ENCODE peak calls at places on chromosomes 5 and 9, in seven cellular contexts. Q is adrenal gland, C is mammary epithelial cell, M is IMR-90, D is thoracic aorta, Y is ovary, S is aorta. E is an unnamed sample.
A peak's percentile ranks its signal among the peaks of the same experiment; 100 is the strongest.

GRCh38 chr5:143472576-143472975 is 69.1 kb upstream of the NR3C1 start:
- DNase-seq in Y (no peak), C (no peak), D (no peak), M (peak; percentile 77), S (no peak), Q (no peak), E (no peak)

GRCh38 chr5:136396886-136397285 is 31.5 kb upstream of the TRPC7 start:
- DNase-seq in C (no peak), M (no peak), D (no peak), Y (no peak), S (no peak), Q (no peak), E (no peak)

GRCh38 chr9:468766-469496 is 254.3 kb downstream of the DOCK8 start:
- DNase-seq in D (no peak), Y (no peak), Q (no peak), C (no peak), M (no peak), S (no peak), E (no peak)

GRCh38 chr9:89455356-89455824 is 42.5 kb downstream of the SEMA4D start:
- DNase-seq in S (no peak), M (no peak), Y (no peak), D (no peak), C (no peak), Q (no peak), E (no peak)

GRCh38 chr5:131610198-131611063 is 24.6 kb downstream of the RAPGEF6 start:
- DNase-seq in Q (no peak), D (no peak), M (peak; percentile 95), S (no peak), Y (no peak), C (peak; percentile 70), E (no peak)

GRCh38 chr5:106940986-106941385 is 729.8 kb downstream of the EFNA5 start:
- DNase-seq in Y (no peak), S (no peak), M (no peak), C (no peak), D (no peak), Q (no peak), E (no peak)

GRCh38 chr9:131276891-131277672 is 772 bp upstream of the FAM78A start:
- DNase-seq in M (no peak), Q (no peak), C (no peak), S (no peak), Y (no peak), D (no peak), E (peak; percentile 35)

GRCh38 chr5:41071975-41072374 is 833 bp upstream of the MROH2B start:
- DNase-seq in Q (no peak), D (no peak), Y (no peak), S (no peak), C (peak; percentile 40), M (peak; percentile 83), E (no peak)

GRCh38 chr5:67732921-67733320 is 482.6 kb upstream of the PIK3R1 start:
- DNase-seq in D (no peak), S (no peak), Q (no peak), C (no peak), Y (no peak), M (no peak), E (no peak)

GRCh38 chr9:97900738-97901565 is 21.3 kb downstream of the TRMO start:
- DNase-seq in C (peak; percentile 36), D (no peak), S (no peak), Y (no peak), Q (no peak), M (peak; percentile 55), E (no peak)

GRCh38 chr9:129930743-129931142 is 95.5 kb downstream of the USP20 start:
- DNase-seq in S (no peak), D (no peak), M (no peak), Y (no peak), Q (no peak), C (no peak), E (no peak)

GRCh38 chr5:71528206-71528605 is 58.9 kb upstream of the MCCC2 start:
- DNase-seq in C (no peak), D (no peak), Y (no peak), Q (no peak), M (peak; percentile 46), S (no peak), E (no peak)

GRCh38 chr9:98087420-98088354 is 31.2 kb downstream of the NANS start:
- DNase-seq in Q (no peak), C (peak; percentile 12), Y (peak; percentile 72), S (peak; percentile 77), D (no peak), M (peak; percentile 20), E (no peak)

DNA sequence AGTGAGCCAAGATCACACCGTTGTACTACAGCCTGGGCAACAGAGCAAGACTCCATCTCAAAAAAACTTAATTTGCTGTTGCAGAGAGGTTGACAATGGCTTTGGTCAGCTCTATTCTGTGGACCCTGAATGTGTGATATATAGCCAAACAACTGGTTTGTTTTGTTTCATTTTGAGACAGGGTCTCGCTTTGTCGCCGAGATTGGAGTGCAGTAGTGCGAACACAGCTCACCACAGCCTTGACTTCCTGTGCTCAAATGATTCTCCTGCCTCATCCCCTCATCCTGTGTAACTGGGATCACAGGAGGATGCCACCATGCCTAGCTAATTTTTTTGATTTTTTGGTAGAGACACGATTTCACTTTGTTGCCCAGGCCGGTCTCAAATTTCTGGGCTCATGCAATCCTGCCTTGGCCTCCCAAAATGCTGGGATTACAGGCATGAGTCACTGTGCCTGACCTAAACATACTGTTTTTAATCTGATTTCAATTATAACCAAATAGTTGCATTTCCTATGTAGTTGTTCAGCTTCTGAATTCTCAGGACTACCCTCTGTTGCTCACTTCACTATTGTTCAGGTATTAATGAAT is 9.8 kb downstream of the RNF183 start:
- DNase-seq in Q (no peak), D (no peak), S (no peak), C (no peak), Y (no peak), M (peak; percentile 65), E (no peak)
- H3K36me3 ChIP-seq in Q (no peaks in the 10 kb centered on the region), D (peaks cover 41% of the 10 kb centered on the region), S (peaks cover 8% of the 10 kb centered on the region), C (peaks cover 35% of the 10 kb centered on the region), Y (no peaks in the 10 kb centered on the region), M (peaks cover 30% of the 10 kb centered on the region), E (peaks cover 46% of the 10 kb centered on the region)

GRCh38 chr5:76351176-76351575 is 51.9 kb upstream of the IQGAP2 start:
- DNase-seq in Y (no peak), C (no peak), S (no peak), D (no peak), M (no peak), Q (no peak), E (no peak)

GRCh38 chr5:76356887-76357286 is 46.2 kb upstream of the IQGAP2 start:
- DNase-seq in Y (no peak), S (no peak), D (no peak), M (no peak), Q (no peak), C (no peak), E (no peak)

GRCh38 chr5:76345582-76345981 is 57.5 kb upstream of the IQGAP2 start:
- DNase-seq in C (peak; percentile 8), Q (no peak), Y (no peak), M (no peak), D (no peak), S (no peak), E (no peak)

DNA sequence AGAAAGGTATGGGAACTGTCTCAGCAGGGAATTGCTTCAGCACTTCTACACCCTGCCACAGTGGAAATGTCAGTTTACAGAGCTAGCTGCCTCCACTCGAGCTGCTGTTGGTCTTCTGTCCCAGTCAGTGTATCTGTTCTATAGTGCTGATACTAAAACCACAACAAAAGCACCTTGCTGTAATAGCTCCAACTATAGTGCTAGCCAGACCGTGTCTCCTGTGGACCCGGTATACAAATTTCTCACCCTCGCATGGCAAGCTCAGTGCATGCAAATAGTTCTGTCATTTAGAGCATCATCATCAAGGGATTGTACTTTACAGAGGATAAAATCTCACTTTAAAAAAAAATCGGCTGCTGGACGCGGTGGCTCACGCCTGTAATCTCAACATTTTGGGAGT is 51.5 kb upstream of the IQGAP2 start:
- DNase-seq in S (no peak), M (no peak), Q (no peak), C (no peak), D (no peak), Y (no peak), E (no peak)
- H3K4me3 ChIP-seq in S (no peak overlapping the region), M (no peak overlapping the region), Q (no peak overlapping the region), C (no peak overlapping the region), D (no peak overlapping the region), Y (no peak overlapping the region), E (no peak overlapping the region)

DNA sequence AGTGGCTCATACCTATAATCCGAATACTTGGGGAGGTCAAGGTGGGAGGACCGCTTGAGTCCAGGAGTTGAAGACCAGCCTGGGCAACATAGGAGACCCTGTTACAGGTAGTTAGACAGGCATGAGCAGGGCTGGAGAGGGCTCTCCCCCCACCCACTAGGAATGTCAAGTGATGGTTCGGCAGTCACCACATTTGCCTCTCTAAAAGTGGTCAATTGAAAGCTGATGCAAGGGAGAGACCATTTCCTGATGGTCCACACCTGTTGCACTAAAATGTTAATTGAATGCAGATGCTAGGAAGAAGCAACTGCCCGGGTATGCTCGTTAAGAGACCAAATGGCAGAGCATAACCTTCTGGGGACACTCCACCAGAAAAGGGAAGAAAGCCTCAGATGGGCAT is 82.7 kb downstream of the SFXN1 start:
- DNase-seq in Y (no peak), M (no peak), Q (no peak), S (no peak), D (no peak), C (no peak), E (no peak)
- H3K36me3 ChIP-seq in Y (no peaks in the 10 kb centered on the region), M (no peaks in the 10 kb centered on the region), Q (no peaks in the 10 kb centered on the region), S (no peaks in the 10 kb centered on the region), D (no peaks in the 10 kb centered on the region), C (no peaks in the 10 kb centered on the region), E (no peaks in the 10 kb centered on the region)

GRCh38 chr9:110668528-110669167 is at the start of gene MUSK:
- DNase-seq in M (peak; percentile 16), C (no peak), D (no peak), Q (no peak), Y (no peak), S (no peak), E (no peak)

GRCh38 chr9:110671849-110672248 is 3.3 kb downstream of the MUSK start:
- DNase-seq in C (no peak), M (no peak), S (no peak), Q (no peak), D (no peak), Y (no peak), E (no peak)

GRCh38 chr9:110672873-110673508 is 4.4 kb downstream of the MUSK start:
- DNase-seq in S (no peak), M (no peak), Q (no peak), Y (no peak), D (no peak), C (no peak), E (no peak)

DNA sequence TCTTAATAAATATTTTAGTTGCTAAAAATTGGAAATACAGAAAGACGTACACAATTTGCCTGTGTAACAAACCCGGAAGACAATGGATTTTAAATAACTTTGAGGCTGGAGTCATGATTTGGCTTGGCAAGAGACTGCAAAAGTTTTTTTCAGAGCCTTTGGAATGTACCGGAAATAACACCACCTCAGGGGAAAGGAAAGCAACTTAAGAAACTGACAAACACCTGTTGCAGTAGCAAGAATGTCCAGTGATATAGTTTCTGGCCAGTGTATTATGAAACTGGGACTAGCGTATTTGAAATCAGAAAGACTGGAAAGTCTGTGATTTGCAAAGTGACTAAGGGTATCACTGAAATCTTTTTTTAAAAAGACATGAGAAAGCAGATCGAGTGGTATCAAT is 848 bp downstream of the MUSK start:
- DNase-seq in Q (no peak), C (peak; percentile 32), M (no peak), D (no peak), S (no peak), Y (no peak), E (no peak)
- H3K4me3 ChIP-seq in Q (no peak overlapping the region), C (no peak overlapping the region), M (no peak overlapping the region), D (peak overlapping the region; percentile 40), S (no peak overlapping the region), Y (no peak overlapping the region), E (no peak overlapping the region)

E was measured in effector memory CD4-positive, alpha-beta T cell.